ENCODE peak calls at places on chromosomes 5 and 9, in six cellular contexts. M is H1, X is kidney, E is ovary, J is HepG2, A is AG04449. K is an unnamed sample.

GRCh38 chr5:891117-891836 is 1.3 kb downstream of the BRD9 start:
- DNase-seq in X (no peak), M (no peak), E (no peak), J (peak; percentile 77), A (no peak), K (no peak)

GRCh38 chr5:139295692-139296091 is 2.2 kb downstream of the MATR3 start:
- DNase-seq in X (no peak), M (peak; percentile 47), J (no peak), E (no peak), A (no peak), K (no peak)

GRCh38 chr9:15239816-15240215 is 67.2 kb downstream of the TTC39B start:
- DNase-seq in J (no peak), X (no peak), A (no peak), M (no peak), E (no peak), K (no peak)

GRCh38 chr9:71819115-71819739 is 50.9 kb upstream of the CEMIP2 start:
- DNase-seq in A (no peak), M (no peak), E (peak; percentile 33), X (no peak), J (peak; percentile 16), K (no peak)

GRCh38 chr9:124467410-124468060 is 17.3 kb downstream of the ADGRD2 start:
- DNase-seq in M (no peak), X (peak; percentile 61), E (no peak), A (no peak), J (no peak), K (no peak)

GRCh38 chr9:121568541-121569265 is 69.1 kb upstream of the GGTA1 start:
- DNase-seq in E (peak; percentile 66), M (no peak), X (no peak), J (no peak), A (no peak), K (no peak)

GRCh38 chr5:137352095-137352494 is 147.0 kb downstream of the SPOCK1 start:
- DNase-seq in E (no peak), X (no peak), J (no peak), M (no peak), A (no peak), K (no peak)

GRCh38 chr5:55429707-55430253 is 105.0 kb downstream of the PLPP1 start:
- DNase-seq in A (no peak), X (no peak), J (peak; percentile 84), E (no peak), M (no peak), K (no peak)

GRCh38 chr9:136339173-136339957 is 12.0 kb downstream of the GPSM1 start:
- DNase-seq in A (no peak), X (no peak), J (peak; percentile 62), M (peak; percentile 89), E (no peak), K (no peak)

GRCh38 chr5:107968998-107969397 is 298.3 kb upstream of the EFNA5 start:
- DNase-seq in M (no peak), E (no peak), X (no peak), A (no peak), J (no peak), K (no peak)

GRCh38 chr9:13139641-13140171 is 139.8 kb downstream of the MPDZ start:
- DNase-seq in A (peak; percentile 67), E (no peak), J (peak; percentile 3), X (no peak), M (no peak), K (peak; percentile 64)

GRCh38 chr5:9239626-9240025 is 306.2 kb downstream of the SEMA5A start:
- DNase-seq in E (no peak), X (no peak), A (no peak), M (no peak), J (no peak), K (no peak)

GRCh38 chr5:17127743-17128231 is 89.6 kb upstream of the BASP1 start:
- DNase-seq in J (no peak), X (no peak), M (no peak), A (peak; percentile 78), E (no peak), K (peak; percentile 67)

GRCh38 chr5:773517-774264 is 10.8 kb downstream of the ZDHHC11B start:
- DNase-seq in J (no peak), E (peak; percentile 30), X (peak; percentile 85), M (peak; percentile 48), A (no peak), K (no peak)

GRCh38 chr5:66171349-66172344 is 27.5 kb downstream of the SREK1 start:
- DNase-seq in X (no peak), J (peak; percentile 32), M (no peak), E (peak; percentile 36), A (peak; percentile 16), K (no peak)

GRCh38 chr9:69578026-69578425 is 94.1 kb downstream of the APBA1 start:
- DNase-seq in M (no peak), J (no peak), E (no peak), X (no peak), A (no peak), K (no peak)

GRCh38 chr5:139678283-139678613 is 30.1 kb downstream of the CXXC5 start:
- DNase-seq in A (no peak), J (no peak), M (no peak), E (no peak), X (peak; percentile 61), K (no peak)

GRCh38 chr5:149439899-149440655 is 61.0 kb upstream of the IL17B start:
- DNase-seq in E (no peak), X (peak; percentile 87), M (no peak), A (no peak), J (peak; percentile 84), K (no peak)

GRCh38 chr5:59222687-59223511 is 640.0 kb downstream of the RAB3C start:
- DNase-seq in A (no peak), X (no peak), M (no peak), E (no peak), J (no peak), K (no peak)

GRCh38 chr9:35664531-35665470 is at the start of gene ARHGEF39:
- DNase-seq in X (peak; percentile 92), E (peak; percentile 76), M (peak; percentile 92), J (peak; percentile 81), A (no peak), K (no peak)

GRCh38 chr5:612498-613424 is 621 bp downstream of the CEP72 start:
- DNase-seq in A (no peak), E (no peak), M (peak; percentile 63), J (no peak), X (no peak), K (no peak)

GRCh38 chr5:168939887-168940534 is 360.8 kb upstream of the PANK3 start:
- DNase-seq in X (no peak), M (no peak), J (no peak), E (no peak), A (no peak), K (no peak)

GRCh38 chr5:140025736-140026135 is 17.4 kb downstream of the NRG2 start:
- DNase-seq in J (no peak), E (no peak), X (no peak), M (no peak), A (no peak), K (no peak)

GRCh38 chr5:56078675-56079500 is 84.1 kb upstream of the IL6ST start:
- DNase-seq in J (peak; percentile 77), E (no peak), X (no peak), M (no peak), A (no peak), K (no peak)

GRCh38 chr9:81619353-81620008 is 69.9 kb downstream of the TLE1 start:
- DNase-seq in X (no peak), E (no peak), J (no peak), A (peak; percentile 67), M (no peak), K (peak; percentile 91)

GRCh38 chr5:73519531-73520283 is 21.5 kb downstream of the BTF3 start:
- DNase-seq in E (peak; percentile 40), A (no peak), X (no peak), M (peak; percentile 79), J (peak; percentile 84), K (peak; percentile 56)

GRCh38 chr9:129595903-129596540 is 24.9 kb downstream of the C9orf50 start:
- DNase-seq in E (no peak), X (no peak), A (no peak), M (no peak), J (no peak), K (no peak)

GRCh38 chr9:129594632-129595031 is 26.3 kb downstream of the C9orf50 start:
- DNase-seq in A (no peak), M (no peak), E (no peak), J (no peak), X (no peak), K (no peak)

GRCh38 chr9:129597355-129598088 is 23.4 kb downstream of the C9orf50 start:
- DNase-seq in X (peak; percentile 95), A (no peak), J (peak; percentile 93), M (peak; percentile 76), E (peak; percentile 90), K (no peak)

GRCh38 chr9:129596541-129597328 is 24.2 kb downstream of the C9orf50 start:
- DNase-seq in A (no peak), J (peak; percentile 82), X (peak; percentile 95), E (peak; percentile 66), M (peak; percentile 85), K (peak; percentile 59)

GRCh38 chr9:129595323-129595741 is 25.6 kb downstream of the C9orf50 start:
- DNase-seq in M (no peak), A (no peak), X (no peak), J (no peak), E (no peak), K (no peak)
- H3K4me3 ChIP-seq in M (no peak overlapping the region), A (no peak overlapping the region), X (no peak overlapping the region), J (no peak overlapping the region), E (no peak overlapping the region), K (no peak overlapping the region)

GRCh38 chr5:134113572-134113907 is 941 bp upstream of the TCF7 start:
- DNase-seq in J (no peak), M (no peak), X (no peak), E (no peak), A (no peak), K (no peak)
- H3K4me3 ChIP-seq in J (peak overlapping the region; percentile 71), M (peak overlapping the region; percentile 62), X (peak overlapping the region; percentile 63), E (peak overlapping the region; percentile 39), A (no peak overlapping the region), K (no peak overlapping the region)

GRCh38 chr5:155786108-155786507 is 540.9 kb upstream of the SGCD start:
- DNase-seq in E (no peak), A (no peak), J (no peak), M (no peak), X (no peak), K (no peak)

DNA sequence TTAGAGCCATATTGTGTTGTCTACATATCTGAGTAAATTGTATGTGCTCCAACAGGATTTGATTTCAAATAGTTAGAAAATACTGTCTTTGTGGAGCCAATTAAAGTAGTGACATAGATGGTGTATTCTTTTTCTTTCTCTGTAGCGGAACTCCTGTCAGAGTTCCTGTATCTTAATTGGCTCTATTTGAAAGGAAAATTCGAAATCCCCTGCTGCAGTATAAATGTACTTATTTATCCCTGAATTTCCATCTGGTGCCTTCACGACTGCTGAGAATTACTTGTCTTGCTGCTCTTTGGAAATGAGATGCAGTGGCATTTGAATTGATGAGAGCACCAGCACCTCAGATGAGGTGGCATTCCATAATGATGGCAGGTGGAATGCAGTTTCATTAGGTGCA is 546.7 kb upstream of the SGCD start:
- DNase-seq in J (no peak), A (no peak), M (no peak), X (no peak), E (no peak), K (no peak)
- H3K4me3 ChIP-seq in J (no peak overlapping the region), A (no peak overlapping the region), M (no peak overlapping the region), X (no peak overlapping the region), E (no peak overlapping the region), K (no peak overlapping the region)

DNA sequence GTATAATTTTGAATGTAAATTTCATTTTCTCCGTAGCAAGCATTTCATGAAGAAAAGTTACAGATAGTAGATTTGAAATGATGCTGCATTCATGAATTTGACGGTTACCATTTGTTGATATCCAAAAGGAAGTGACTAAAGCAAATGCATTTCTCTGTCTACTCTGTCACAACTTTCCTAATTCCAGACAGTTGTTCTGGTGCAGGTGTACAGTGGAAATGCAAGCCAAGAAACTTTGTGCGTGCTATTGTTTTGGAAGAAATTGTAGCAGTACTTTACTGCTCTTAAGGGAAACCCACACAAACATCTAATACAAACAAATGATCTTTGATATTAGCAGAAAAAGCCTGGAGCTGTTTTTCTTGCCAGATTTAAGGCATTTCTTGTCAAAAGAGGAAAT is 1.9 kb downstream of the SNCAIP start:
- DNase-seq in M (no peak), X (no peak), A (no peak), E (no peak), J (no peak), K (no peak)
- H3K4me3 ChIP-seq in M (no peak overlapping the region), X (no peak overlapping the region), A (no peak overlapping the region), E (no peak overlapping the region), J (no peak overlapping the region), K (no peak overlapping the region)